ENCODE peak calls at places on chromosomes 6 and 20, in six cellular contexts. X, I, N, R, U and T are unnamed samples.
A peak's percentile ranks its signal among the peaks of the same experiment; 100 is the strongest.

GRCh38 chr6:110185879-110186278 is 5.7 kb downstream of the CDC40 start:
- DNase-seq in X (no peak), I (no peak), N (no peak), R (no peak), U (no peak), T (no peak)

GRCh38 chr20:33408716-33409654 is 7.7 kb upstream of the CDK5RAP1 start:
- DNase-seq in X (no peak), I (no peak), N (no peak), R (no peak), U (no peak), T (no peak)

GRCh38 chr6:134117409-134117808 is 65.0 kb upstream of the SLC2A12 start:
- DNase-seq in X (peak; percentile 25), I (no peak), N (no peak), R (no peak), U (no peak), T (no peak)

GRCh38 chr6:27558028-27558724 is 85.3 kb upstream of the ZNF184 start:
- DNase-seq in X (no peak), I (no peak), N (no peak), R (no peak), U (no peak), T (no peak)

GRCh38 chr20:62097881-62098407 is 24.3 kb upstream of the LSM14B start:
- DNase-seq in X (no peak), I (no peak), N (no peak), R (no peak), U (no peak), T (no peak)

GRCh38 chr6:143018955-143019354 is 41.7 kb upstream of the AIG1 start:
- DNase-seq in X (no peak), I (no peak), N (no peak), R (no peak), U (no peak), T (no peak)

GRCh38 chr6:30816791-30817739 is 67.3 kb upstream of the DDR1 start:
- DNase-seq in X (no peak), I (no peak), N (no peak), R (no peak), U (no peak), T (no peak)

GRCh38 chr20:62141397-62142251 is 1.6 kb downstream of the PSMA7 start:
- DNase-seq in X (no peak), I (peak; percentile 9), N (no peak), R (peak; percentile 70), U (peak; percentile 25), T (peak; percentile 64)

GRCh38 chr20:47358672-47359532 is 2.4 kb upstream of the ZMYND8 start:
- DNase-seq in X (peak; percentile 79), I (no peak), N (peak; percentile 71), R (peak; percentile 91), U (peak; percentile 41), T (no peak)

GRCh38 chr6:130245267-130245666 is 22.5 kb upstream of the SAMD3 start:
- DNase-seq in X (no peak), I (no peak), N (no peak), R (no peak), U (no peak), T (no peak)